ENCODE peak calls at places on chromosomes 11 and 22, in ten cellular contexts. One of them, this sample, is unnamed.

GRCh38 chr11:119647254-119647653 is 81.7 kb downstream of the NECTIN1 start:
- DNase-seq in mucosa of gallbladder: no peak
- DNase-seq in IMR-90: no peak
- DNase-seq in CD8-positive, alpha-beta memory T cell: no peak
- DNase-seq in GM23338: no peak
- DNase-seq in A549: no peak
- DNase-seq in kidney epithelial cell: no peak
- DNase-seq in frontal cortex: no peak
- DNase-seq in NCI-H1105: no peak
- DNase-seq in ELR: no peak
- DNase-seq in this sample: no peak

GRCh38 chr11:118916842-118917388 is 8.8 kb downstream of the BCL9L start:
- DNase-seq in mucosa of gallbladder: peak
- DNase-seq in IMR-90: peak
- DNase-seq in CD8-positive, alpha-beta memory T cell: no peak
- DNase-seq in GM23338: peak
- DNase-seq in A549: no peak
- DNase-seq in kidney epithelial cell: no peak
- DNase-seq in frontal cortex: no peak
- DNase-seq in NCI-H1105: no peak
- DNase-seq in ELR: peak
- DNase-seq in this sample: peak

GRCh38 chr11:75969626-75970308 is 154.8 kb downstream of the UVRAG start:
- DNase-seq in mucosa of gallbladder: no peak
- DNase-seq in IMR-90: peak
- DNase-seq in CD8-positive, alpha-beta memory T cell: no peak
- DNase-seq in GM23338: no peak
- DNase-seq in A549: no peak
- DNase-seq in kidney epithelial cell: no peak
- DNase-seq in frontal cortex: no peak
- DNase-seq in NCI-H1105: no peak
- DNase-seq in ELR: peak
- DNase-seq in this sample: peak

GRCh38 chr22:21698430-21699329 is 32.9 kb downstream of the PPIL2 start:
- DNase-seq in mucosa of gallbladder: no peak
- DNase-seq in IMR-90: no peak
- DNase-seq in CD8-positive, alpha-beta memory T cell: no peak
- DNase-seq in GM23338: peak
- DNase-seq in A549: no peak
- DNase-seq in kidney epithelial cell: no peak
- DNase-seq in frontal cortex: no peak
- DNase-seq in NCI-H1105: no peak
- DNase-seq in ELR: peak
- DNase-seq in this sample: peak

GRCh38 chr11:83278351-83278750 is 7.8 kb downstream of the CCDC90B start:
- DNase-seq in mucosa of gallbladder: no peak
- DNase-seq in IMR-90: peak
- DNase-seq in CD8-positive, alpha-beta memory T cell: no peak
- DNase-seq in GM23338: no peak
- DNase-seq in A549: no peak
- DNase-seq in kidney epithelial cell: no peak
- DNase-seq in frontal cortex: no peak
- DNase-seq in NCI-H1105: no peak
- DNase-seq in ELR: no peak
- DNase-seq in this sample: no peak

GRCh38 chr11:117188620-117189081 is 10.1 kb downstream of the SIDT2 start:
- DNase-seq in mucosa of gallbladder: no peak
- DNase-seq in IMR-90: no peak
- DNase-seq in CD8-positive, alpha-beta memory T cell: no peak
- DNase-seq in GM23338: no peak
- DNase-seq in A549: no peak
- DNase-seq in kidney epithelial cell: no peak
- DNase-seq in frontal cortex: no peak
- DNase-seq in NCI-H1105: no peak
- DNase-seq in ELR: no peak
- DNase-seq in this sample: no peak

GRCh38 chr22:49677495-49677889 is 150.2 kb downstream of the BRD1 start:
- DNase-seq in mucosa of gallbladder: no peak
- DNase-seq in IMR-90: no peak
- DNase-seq in CD8-positive, alpha-beta memory T cell: no peak
- DNase-seq in GM23338: no peak
- DNase-seq in A549: no peak
- DNase-seq in kidney epithelial cell: no peak
- DNase-seq in frontal cortex: no peak
- DNase-seq in NCI-H1105: no peak
- DNase-seq in ELR: no peak
- DNase-seq in this sample: no peak

GRCh38 chr22:30866811-30867271 is 101.7 kb downstream of the MORC2 start:
- DNase-seq in mucosa of gallbladder: no peak
- DNase-seq in IMR-90: no peak
- DNase-seq in CD8-positive, alpha-beta memory T cell: no peak
- DNase-seq in GM23338: peak
- DNase-seq in A549: peak
- DNase-seq in kidney epithelial cell: no peak
- DNase-seq in frontal cortex: peak
- DNase-seq in NCI-H1105: no peak
- DNase-seq in ELR: peak
- DNase-seq in this sample: no peak

GRCh38 chr11:112374486-112375140 is 114.0 kb upstream of the PLET1 start:
- DNase-seq in mucosa of gallbladder: no peak
- DNase-seq in IMR-90: no peak
- DNase-seq in CD8-positive, alpha-beta memory T cell: no peak
- DNase-seq in GM23338: peak
- DNase-seq in A549: no peak
- DNase-seq in kidney epithelial cell: no peak
- DNase-seq in frontal cortex: no peak
- DNase-seq in NCI-H1105: no peak
- DNase-seq in ELR: no peak
- DNase-seq in this sample: no peak

GRCh38 chr11:12111482-12112149 is 1.2 kb downstream of the MICAL2 start:
- DNase-seq in mucosa of gallbladder: no peak
- DNase-seq in IMR-90: peak
- DNase-seq in CD8-positive, alpha-beta memory T cell: no peak
- DNase-seq in GM23338: peak
- DNase-seq in A549: no peak
- DNase-seq in kidney epithelial cell: no peak
- DNase-seq in frontal cortex: no peak
- DNase-seq in NCI-H1105: peak
- DNase-seq in ELR: no peak
- DNase-seq in this sample: no peak

GRCh38 chr11:116065986-116066385 is 561.8 kb upstream of the CADM1 start:
- DNase-seq in mucosa of gallbladder: no peak
- DNase-seq in IMR-90: no peak
- DNase-seq in CD8-positive, alpha-beta memory T cell: no peak
- DNase-seq in GM23338: no peak
- DNase-seq in A549: no peak
- DNase-seq in kidney epithelial cell: no peak
- DNase-seq in frontal cortex: no peak
- DNase-seq in NCI-H1105: no peak
- DNase-seq in ELR: no peak
- DNase-seq in this sample: no peak

GRCh38 chr11:95883381-95883780 is 40.5 kb downstream of the MTMR2 start:
- DNase-seq in mucosa of gallbladder: no peak
- DNase-seq in IMR-90: no peak
- DNase-seq in CD8-positive, alpha-beta memory T cell: no peak
- DNase-seq in GM23338: no peak
- DNase-seq in A549: no peak
- DNase-seq in kidney epithelial cell: no peak
- DNase-seq in frontal cortex: no peak
- DNase-seq in NCI-H1105: no peak
- DNase-seq in ELR: no peak
- DNase-seq in this sample: no peak

GRCh38 chr11:1204381-1205101 is 18.3 kb upstream of the MUC5B start:
- DNase-seq in mucosa of gallbladder: no peak
- DNase-seq in IMR-90: no peak
- DNase-seq in CD8-positive, alpha-beta memory T cell: no peak
- DNase-seq in GM23338: no peak
- DNase-seq in A549: no peak
- DNase-seq in kidney epithelial cell: no peak
- DNase-seq in frontal cortex: no peak
- DNase-seq in NCI-H1105: no peak
- DNase-seq in ELR: no peak
- DNase-seq in this sample: no peak

GRCh38 chr22:39943366-39943765 is 16.8 kb upstream of the TMA7B start:
- DNase-seq in mucosa of gallbladder: no peak
- DNase-seq in IMR-90: no peak
- DNase-seq in CD8-positive, alpha-beta memory T cell: peak
- DNase-seq in GM23338: peak
- DNase-seq in A549: no peak
- DNase-seq in kidney epithelial cell: no peak
- DNase-seq in frontal cortex: no peak
- DNase-seq in NCI-H1105: no peak
- DNase-seq in ELR: no peak
- DNase-seq in this sample: no peak

GRCh38 chr11:111335596-111335995 is 37.2 kb downstream of the POU2AF3 start:
- DNase-seq in mucosa of gallbladder: no peak
- DNase-seq in IMR-90: no peak
- DNase-seq in CD8-positive, alpha-beta memory T cell: no peak
- DNase-seq in GM23338: no peak
- DNase-seq in A549: no peak
- DNase-seq in kidney epithelial cell: no peak
- DNase-seq in frontal cortex: no peak
- DNase-seq in NCI-H1105: no peak
- DNase-seq in ELR: no peak
- DNase-seq in this sample: no peak

GRCh38 chr11:83438438-83438837 is 152.3 kb upstream of the CCDC90B start:
- DNase-seq in mucosa of gallbladder: no peak
- DNase-seq in IMR-90: no peak
- DNase-seq in CD8-positive, alpha-beta memory T cell: no peak
- DNase-seq in GM23338: no peak
- DNase-seq in A549: no peak
- DNase-seq in kidney epithelial cell: no peak
- DNase-seq in frontal cortex: no peak
- DNase-seq in NCI-H1105: no peak
- DNase-seq in ELR: no peak
- DNase-seq in this sample: no peak

GRCh38 chr22:29773233-29773632 is 6.1 kb downstream of the UQCR10 start:
- DNase-seq in mucosa of gallbladder: no peak
- DNase-seq in IMR-90: peak
- DNase-seq in CD8-positive, alpha-beta memory T cell: no peak
- DNase-seq in GM23338: no peak
- DNase-seq in A549: peak
- DNase-seq in kidney epithelial cell: peak
- DNase-seq in frontal cortex: no peak
- DNase-seq in NCI-H1105: no peak
- DNase-seq in ELR: peak
- DNase-seq in this sample: no peak

GRCh38 chr11:121596195-121597145 is 143.7 kb upstream of the SORL1-AS1 start:
- DNase-seq in mucosa of gallbladder: no peak
- DNase-seq in IMR-90: peak
- DNase-seq in CD8-positive, alpha-beta memory T cell: no peak
- DNase-seq in GM23338: no peak
- DNase-seq in A549: no peak
- DNase-seq in kidney epithelial cell: no peak
- DNase-seq in frontal cortex: no peak
- DNase-seq in NCI-H1105: no peak
- DNase-seq in ELR: peak
- DNase-seq in this sample: no peak

GRCh38 chr11:120137187-120137610 is 714 bp downstream of the TRIM29 start:
- DNase-seq in mucosa of gallbladder: no peak
- DNase-seq in IMR-90: no peak
- DNase-seq in CD8-positive, alpha-beta memory T cell: no peak
- DNase-seq in GM23338: no peak
- DNase-seq in A549: no peak
- DNase-seq in kidney epithelial cell: no peak
- DNase-seq in frontal cortex: no peak
- DNase-seq in NCI-H1105: no peak
- DNase-seq in ELR: no peak
- DNase-seq in this sample: no peak

GRCh38 chr11:116424615-116425261 is 348.0 kb downstream of the BUD13 start:
- DNase-seq in mucosa of gallbladder: no peak
- DNase-seq in IMR-90: no peak
- DNase-seq in CD8-positive, alpha-beta memory T cell: no peak
- DNase-seq in GM23338: no peak
- DNase-seq in A549: no peak
- DNase-seq in kidney epithelial cell: no peak
- DNase-seq in frontal cortex: no peak
- DNase-seq in NCI-H1105: no peak
- DNase-seq in ELR: no peak
- DNase-seq in this sample: no peak

GRCh38 chr22:31544481-31545480 is 48.4 kb downstream of the SFI1 start:
- DNase-seq in mucosa of gallbladder: no peak
- DNase-seq in IMR-90: peak
- DNase-seq in CD8-positive, alpha-beta memory T cell: no peak
- DNase-seq in GM23338: no peak
- DNase-seq in A549: no peak
- DNase-seq in kidney epithelial cell: peak
- DNase-seq in frontal cortex: no peak
- DNase-seq in NCI-H1105: no peak
- DNase-seq in ELR: no peak
- DNase-seq in this sample: no peak

GRCh38 chr22:47996446-47996857 is 1234.0 kb downstream of the TBC1D22A start:
- DNase-seq in mucosa of gallbladder: no peak
- DNase-seq in IMR-90: no peak
- DNase-seq in CD8-positive, alpha-beta memory T cell: no peak
- DNase-seq in GM23338: no peak
- DNase-seq in A549: no peak
- DNase-seq in kidney epithelial cell: no peak
- DNase-seq in frontal cortex: no peak
- DNase-seq in NCI-H1105: no peak
- DNase-seq in ELR: no peak
- DNase-seq in this sample: no peak

GRCh38 chr11:128420277-128420676 is 167.1 kb downstream of the ETS1 start:
- DNase-seq in mucosa of gallbladder: no peak
- DNase-seq in IMR-90: no peak
- DNase-seq in CD8-positive, alpha-beta memory T cell: no peak
- DNase-seq in GM23338: no peak
- DNase-seq in A549: no peak
- DNase-seq in kidney epithelial cell: no peak
- DNase-seq in frontal cortex: no peak
- DNase-seq in NCI-H1105: no peak
- DNase-seq in ELR: no peak
- DNase-seq in this sample: no peak

GRCh38 chr11:2095542-2095941 is 43.6 kb downstream of the IGF2 start:
- DNase-seq in mucosa of gallbladder: no peak
- DNase-seq in IMR-90: no peak
- DNase-seq in CD8-positive, alpha-beta memory T cell: no peak
- DNase-seq in GM23338: no peak
- DNase-seq in A549: no peak
- DNase-seq in kidney epithelial cell: no peak
- DNase-seq in frontal cortex: no peak
- DNase-seq in NCI-H1105: no peak
- DNase-seq in ELR: peak
- DNase-seq in this sample: no peak

GRCh38 chr11:15969281-15969680 is 387.1 kb downstream of the SOX6 start:
- DNase-seq in mucosa of gallbladder: peak
- DNase-seq in IMR-90: peak
- DNase-seq in CD8-positive, alpha-beta memory T cell: no peak
- DNase-seq in GM23338: no peak
- DNase-seq in A549: peak
- DNase-seq in kidney epithelial cell: peak
- DNase-seq in frontal cortex: peak
- DNase-seq in NCI-H1105: no peak
- DNase-seq in ELR: peak
- DNase-seq in this sample: peak

GRCh38 chr22:38681784-38682335 is at the start of gene TOMM22:
- DNase-seq in mucosa of gallbladder: peak
- DNase-seq in IMR-90: peak
- DNase-seq in CD8-positive, alpha-beta memory T cell: peak
- DNase-seq in GM23338: peak
- DNase-seq in A549: peak
- DNase-seq in kidney epithelial cell: peak
- DNase-seq in frontal cortex: peak
- DNase-seq in NCI-H1105: peak
- DNase-seq in ELR: peak
- DNase-seq in this sample: peak

GRCh38 chr11:86931965-86932332 is 23.2 kb downstream of the FZD4 start:
- DNase-seq in mucosa of gallbladder: no peak
- DNase-seq in IMR-90: peak
- DNase-seq in CD8-positive, alpha-beta memory T cell: no peak
- DNase-seq in GM23338: no peak
- DNase-seq in A549: peak
- DNase-seq in kidney epithelial cell: no peak
- DNase-seq in frontal cortex: no peak
- DNase-seq in NCI-H1105: peak
- DNase-seq in ELR: peak
- DNase-seq in this sample: peak

This sample was measured in brain microvascular endothelial cell.